ENCODE peak calls at places on chromosomes 11 and 22, in four cellular contexts. H, D, O and B are unnamed samples.

GRCh38 chr11:46437106-46437689 is 45.6 kb upstream of the CHRM4 start:
- DNase-seq in H (no peak), D (no peak), O (no peak), B (no peak)

GRCh38 chr11:77198440-77198849 is 70.4 kb downstream of the MYO7A start:
- DNase-seq in H (peak; percentile 12), D (no peak), O (peak; percentile 67), B (peak; percentile 8)

GRCh38 chr11:68057807-68058206 is 19.0 kb downstream of the TCIRG1 start:
- DNase-seq in H (no peak), D (no peak), O (no peak), B (no peak)

GRCh38 chr22:23749747-23750373 is 1.1 kb downstream of the ZNF70 start:
- DNase-seq in H (no peak), D (no peak), O (no peak), B (no peak)

GRCh38 chr22:50117168-50117762 is 27.5 kb downstream of the MOV10L1 start:
- DNase-seq in H (no peak), D (no peak), O (no peak), B (no peak)

GRCh38 chr11:3867209-3868071 is 12.0 kb downstream of the STIM1 start:
- DNase-seq in H (no peak), D (no peak), O (no peak), B (peak; percentile 19)

GRCh38 chr11:112300094-112300786 is 39.6 kb upstream of the PLET1 start:
- DNase-seq in H (no peak), D (no peak), O (no peak), B (no peak)

GRCh38 chr11:125343732-125344131 is 152.3 kb downstream of the FEZ1 start:
- DNase-seq in H (no peak), D (no peak), O (no peak), B (no peak)

GRCh38 chr11:44505591-44506054 is 59.8 kb upstream of the CD82 start:
- DNase-seq in H (no peak), D (peak; percentile 37), O (no peak), B (no peak)

GRCh38 chr11:72598901-72599300 is 75.3 kb downstream of the PDE2A start:
- DNase-seq in H (no peak), D (no peak), O (no peak), B (peak; percentile 41)

GRCh38 chr11:11717064-11717725 is 95.4 kb upstream of the GALNT18 start:
- DNase-seq in H (no peak), D (no peak), O (no peak), B (no peak)

GRCh38 chr11:119783466-119784400 is 54.7 kb upstream of the NECTIN1 start:
- DNase-seq in H (no peak), D (no peak), O (no peak), B (no peak)